ENCODE peak calls at places on chromosomes 12 and 14, in four cellular contexts. One of them, this sample, is unnamed.

GRCh38 chr14:80570930-80571298 is 359.6 kb upstream of the DIO2 start:
- DNase-seq in AG04450: no peak
- DNase-seq in WERI-Rb-1: no peak
- DNase-seq in heart right ventricle: no peak
- DNase-seq in this sample: no peak

GRCh38 chr14:58455593-58456265 is 28.2 kb downstream of the KIAA0586 start:
- DNase-seq in WERI-Rb-1: no peak
- DNase-seq in AG04450: no peak
- DNase-seq in heart right ventricle: no peak
- DNase-seq in this sample: no peak

GRCh38 chr12:40655451-40655850 is 36.8 kb upstream of the CNTN1 start:
- DNase-seq in heart right ventricle: no peak
- DNase-seq in AG04450: no peak
- DNase-seq in WERI-Rb-1: no peak
- DNase-seq in this sample: no peak

GRCh38 chr12:49972641-49973360 is at the start of gene AQP6:
- DNase-seq in WERI-Rb-1: no peak
- DNase-seq in AG04450: no peak
- DNase-seq in heart right ventricle: no peak
- DNase-seq in this sample: no peak

GRCh38 chr12:7134371-7135166 is 4.4 kb downstream of the CLSTN3 start:
- DNase-seq in AG04450: no peak
- DNase-seq in heart right ventricle: no peak
- DNase-seq in WERI-Rb-1: no peak
- DNase-seq in this sample: no peak

GRCh38 chr12:74689071-74689655 is 151.5 kb downstream of the ATXN7L3B start:
- DNase-seq in heart right ventricle: no peak
- DNase-seq in AG04450: peak; percentile 8
- DNase-seq in WERI-Rb-1: no peak
- DNase-seq in this sample: peak; percentile 26

GRCh38 chr12:50764861-50765324 is 992 bp downstream of the ATF1 start:
- DNase-seq in heart right ventricle: no peak
- DNase-seq in AG04450: no peak
- DNase-seq in WERI-Rb-1: no peak
- DNase-seq in this sample: no peak

GRCh38 chr12:118189761-118190181 is 53.8 kb downstream of the PEBP1 start:
- DNase-seq in heart right ventricle: peak; percentile 26
- DNase-seq in WERI-Rb-1: peak; percentile 78
- DNase-seq in AG04450: peak; percentile 66
- DNase-seq in this sample: no peak

GRCh38 chr14:51328089-51328941 is 88.3 kb downstream of the TMX1 start:
- DNase-seq in AG04450: peak; percentile 29
- DNase-seq in WERI-Rb-1: no peak
- DNase-seq in heart right ventricle: peak; percentile 30
- DNase-seq in this sample: no peak

GRCh38 chr14:100692859-100693558 is 33.7 kb upstream of the DLK1 start:
- DNase-seq in AG04450: peak; percentile 33
- DNase-seq in WERI-Rb-1: no peak
- DNase-seq in heart right ventricle: no peak
- DNase-seq in this sample: peak; percentile 85

GRCh38 chr14:106879241-106879640 is 1352.9 kb downstream of the TMEM121 start:
- DNase-seq in WERI-Rb-1: peak; percentile 78
- DNase-seq in heart right ventricle: peak; percentile 19
- DNase-seq in AG04450: no peak
- DNase-seq in this sample: no peak

GRCh38 chr12:52515927-52516831 is 4.0 kb downstream of the KRT5 start:
- DNase-seq in heart right ventricle: no peak
- DNase-seq in WERI-Rb-1: no peak
- DNase-seq in AG04450: no peak
- DNase-seq in this sample: no peak

GRCh38 chr14:73764881-73765280 is 50.7 kb upstream of the PNMA1 start:
- DNase-seq in WERI-Rb-1: no peak
- DNase-seq in AG04450: no peak
- DNase-seq in heart right ventricle: peak; percentile 69
- DNase-seq in this sample: no peak

GRCh38 chr14:49566714-49567113 is 19.5 kb downstream of the RPS29 start:
- DNase-seq in AG04450: no peak
- DNase-seq in WERI-Rb-1: no peak
- DNase-seq in heart right ventricle: no peak
- DNase-seq in this sample: no peak

GRCh38 chr14:71166434-71166833 is 259.2 kb downstream of the PCNX1 start:
- DNase-seq in heart right ventricle: no peak
- DNase-seq in AG04450: peak; percentile 21
- DNase-seq in WERI-Rb-1: peak; percentile 52
- DNase-seq in this sample: peak; percentile 35

GRCh38 chr14:92702441-92702918 is 45.9 kb downstream of the LGMN start:
- DNase-seq in AG04450: no peak
- DNase-seq in WERI-Rb-1: no peak
- DNase-seq in heart right ventricle: no peak
- DNase-seq in this sample: no peak

GRCh38 chr14:92704821-92705220 is 43.6 kb downstream of the LGMN start:
- DNase-seq in heart right ventricle: no peak
- DNase-seq in WERI-Rb-1: no peak
- DNase-seq in AG04450: no peak
- DNase-seq in this sample: no peak

GRCh38 chr14:92701826-92702225 is 46.6 kb downstream of the LGMN start:
- DNase-seq in WERI-Rb-1: no peak
- DNase-seq in AG04450: no peak
- DNase-seq in heart right ventricle: no peak
- DNase-seq in this sample: no peak

GRCh38 chr14:92704036-92704804 is 44.2 kb downstream of the LGMN start:
- DNase-seq in AG04450: no peak
- DNase-seq in WERI-Rb-1: no peak
- DNase-seq in heart right ventricle: no peak
- DNase-seq in this sample: no peak

GRCh38 chr14:92703516-92703915 is 44.9 kb downstream of the LGMN start:
- DNase-seq in heart right ventricle: no peak
- DNase-seq in WERI-Rb-1: no peak
- DNase-seq in AG04450: no peak
- DNase-seq in this sample: no peak
- TF ChIP-seq CTCF in heart right ventricle: no peak
- TF ChIP-seq CTCF in WERI-Rb-1: no peak
- TF ChIP-seq CTCF in AG04450: no peak
- TF ChIP-seq CTCF in this sample: no peak

GRCh38 chr12:116774020-116774419 is 35.9 kb downstream of the RNFT2 start:
- DNase-seq in heart right ventricle: no peak
- DNase-seq in AG04450: no peak
- DNase-seq in WERI-Rb-1: no peak
- DNase-seq in this sample: no peak

GRCh38 chr12:116771651-116772050 is 33.5 kb downstream of the RNFT2 start:
- DNase-seq in AG04450: no peak
- DNase-seq in heart right ventricle: no peak
- DNase-seq in WERI-Rb-1: no peak
- DNase-seq in this sample: no peak

DNA sequence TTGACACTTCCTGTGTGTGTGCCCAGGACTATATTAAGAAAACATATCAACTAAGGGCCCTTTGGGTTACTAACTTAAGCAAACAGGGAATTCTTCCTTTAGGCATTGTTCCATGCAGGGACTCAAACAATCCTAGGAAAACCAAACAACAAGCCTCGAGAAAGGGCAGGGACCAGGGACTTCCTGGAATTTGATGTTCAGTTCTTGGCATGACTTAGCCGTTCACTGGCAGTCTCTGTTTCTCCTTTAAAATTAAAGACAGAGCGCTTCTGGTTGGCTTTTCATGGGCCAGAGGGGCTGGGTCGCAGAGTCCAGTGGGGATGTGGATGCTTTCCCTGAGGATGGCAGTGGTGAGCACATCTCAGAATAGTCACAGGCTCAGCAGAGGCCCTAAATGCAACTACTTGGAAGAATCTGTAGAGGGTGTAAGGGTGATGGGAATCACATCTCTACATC is 35.2 kb downstream of the RNFT2 start:
- DNase-seq in WERI-Rb-1: no peak
- DNase-seq in heart right ventricle: no peak
- DNase-seq in AG04450: no peak
- DNase-seq in this sample: no peak
- TF ChIP-seq CTCF in WERI-Rb-1: peak; percentile 12
- TF ChIP-seq CTCF in heart right ventricle: no peak
- TF ChIP-seq CTCF in AG04450: no peak
- TF ChIP-seq CTCF in this sample: no peak

DNA sequence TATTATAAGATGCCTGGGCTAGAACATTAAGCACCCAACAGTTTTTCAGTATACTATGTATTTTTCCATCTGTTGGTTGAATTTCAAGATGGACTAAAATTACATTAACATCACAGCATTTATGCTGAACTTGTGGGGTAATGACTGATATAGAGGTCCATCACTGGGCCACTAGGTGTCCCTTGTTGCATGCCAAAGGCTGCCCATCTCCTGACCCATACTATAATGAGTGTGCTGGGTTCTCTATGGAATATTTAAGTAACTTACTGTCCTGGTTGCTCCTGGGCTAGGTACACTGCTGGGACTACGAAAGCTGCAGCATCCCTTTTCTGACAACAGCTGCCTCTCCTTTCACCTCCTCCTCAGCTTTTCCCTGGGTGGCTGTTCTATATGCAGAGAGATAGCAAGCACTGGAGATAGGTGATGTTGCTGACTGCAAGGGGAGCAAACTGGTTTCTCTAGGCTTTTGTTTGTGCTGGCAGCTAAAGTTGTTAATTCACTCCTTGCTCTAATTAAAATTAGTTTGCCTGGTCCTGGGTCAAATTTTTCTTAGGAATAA is 138.6 kb upstream of the TRHDE start:
- DNase-seq in WERI-Rb-1: peak; percentile 45
- DNase-seq in AG04450: no peak
- DNase-seq in heart right ventricle: no peak
- DNase-seq in this sample: no peak
- TF ChIP-seq CTCF in WERI-Rb-1: peak; percentile 61
- TF ChIP-seq CTCF in AG04450: peak; percentile 26
- TF ChIP-seq CTCF in heart right ventricle: no peak
- TF ChIP-seq CTCF in this sample: peak; percentile 1

DNA sequence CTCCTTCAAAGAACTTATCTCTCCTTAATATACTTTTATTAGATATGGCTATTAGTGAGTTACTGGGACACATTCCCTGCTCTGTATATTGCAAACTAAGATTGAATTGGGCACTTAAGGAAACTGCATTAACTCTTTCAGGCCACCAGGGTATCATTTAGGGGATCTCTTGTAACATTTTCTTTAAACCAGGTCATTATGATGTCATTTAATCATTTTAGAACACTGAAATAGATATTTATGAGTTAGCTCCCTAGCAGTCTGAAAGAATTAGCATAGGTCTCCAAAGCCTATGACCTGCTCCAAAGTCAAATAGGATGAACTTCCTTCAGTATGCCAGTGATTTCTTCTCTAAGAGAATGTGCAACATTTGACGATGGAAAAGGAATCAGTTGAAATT is 506.9 kb downstream of the FOXG1 start:
- DNase-seq in heart right ventricle: no peak
- DNase-seq in AG04450: no peak
- DNase-seq in WERI-Rb-1: no peak
- DNase-seq in this sample: no peak
- TF ChIP-seq CTCF in heart right ventricle: no peak
- TF ChIP-seq CTCF in AG04450: no peak
- TF ChIP-seq CTCF in WERI-Rb-1: no peak
- TF ChIP-seq CTCF in this sample: no peak

GRCh38 chr12:104177663-104178501 is 37.7 kb upstream of the TXNRD1 start:
- DNase-seq in AG04450: peak; percentile 89
- DNase-seq in heart right ventricle: peak; percentile 67
- DNase-seq in WERI-Rb-1: no peak
- DNase-seq in this sample: peak; percentile 92
- TF ChIP-seq CTCF in AG04450: peak; percentile 53
- TF ChIP-seq CTCF in heart right ventricle: no peak
- TF ChIP-seq CTCF in WERI-Rb-1: no peak
- TF ChIP-seq CTCF in this sample: peak; percentile 43

This sample was measured in kidney epithelial cell.